ENCODE peak calls at places on chromosomes 2 and 18, in eight cellular contexts. V is natural killer cell, J is MCF 10A, F is A673, P is NB4, H is cardiac muscle cell, C is AG09319, R is astrocyte of the spinal cord. B is an unnamed sample.

GRCh38 chr18:78867131-78867530 is 112.5 kb upstream of the SALL3 start:
- DNase-seq in J (no peak), C (no peak), H (no peak), R (no peak), V (no peak), P (no peak), F (no peak), B (no peak)

GRCh38 chr2:97779141-97779540 is 65.8 kb downstream of the ZAP70 start:
- DNase-seq in H (no peak), J (no peak), P (no peak), C (no peak), R (no peak), V (no peak), F (no peak), B (no peak)

GRCh38 chr2:172119089-172119488 is 16.4 kb upstream of the DLX2 start:
- DNase-seq in H (peak), F (peak), C (no peak), P (no peak), V (no peak), R (peak), J (peak), B (no peak)

GRCh38 chr2:112048887-112049286 is 6.2 kb upstream of the TMEM87B start:
- DNase-seq in F (peak), V (no peak), P (peak), C (peak), R (peak), J (peak), H (peak), B (peak)

GRCh38 chr2:15588329-15588919 is 3.2 kb upstream of the DDX1 start:
- DNase-seq in C (no peak), V (no peak), P (peak), J (peak), R (peak), F (peak), H (peak), B (peak)

GRCh38 chr2:25129901-25130520 is 38.4 kb downstream of the POMC start:
- DNase-seq in J (no peak), C (no peak), V (no peak), H (no peak), F (no peak), R (no peak), P (peak), B (no peak)

GRCh38 chr2:37631698-37632097 is 39.7 kb downstream of the CDC42EP3 start:
- DNase-seq in J (no peak), H (no peak), V (no peak), P (no peak), F (no peak), R (no peak), C (no peak), B (no peak)

GRCh38 chr18:37422116-37422515 is 143.5 kb downstream of the CELF4 start:
- DNase-seq in R (no peak), P (no peak), C (no peak), V (no peak), H (no peak), F (no peak), J (no peak), B (no peak)

GRCh38 chr2:23053580-23053979 is 331.4 kb upstream of the KLHL29 start:
- DNase-seq in V (no peak), R (no peak), C (no peak), P (no peak), J (no peak), H (no peak), F (no peak), B (no peak)

GRCh38 chr2:150856596-150857281 is 369.3 kb upstream of the RND3 start:
- DNase-seq in R (no peak), P (no peak), C (no peak), F (no peak), V (no peak), H (no peak), J (no peak), B (no peak)

GRCh38 chr2:159026170-159026569 is 57.7 kb downstream of the TANC1 start:
- DNase-seq in H (no peak), P (no peak), C (no peak), F (no peak), R (no peak), J (no peak), V (no peak), B (no peak)

GRCh38 chr2:18047896-18048657 is 169.6 kb downstream of the KCNS3 start:
- DNase-seq in C (peak), P (no peak), H (peak), V (no peak), R (no peak), F (peak), J (peak), B (peak)

GRCh38 chr2:158723921-158724802 is 71.0 kb upstream of the DAPL1 start:
- DNase-seq in C (no peak), P (peak), J (peak), R (no peak), V (no peak), F (peak), H (no peak), B (peak)

GRCh38 chr2:60936757-60937156 is 55.4 kb downstream of the REL start:
- DNase-seq in P (no peak), H (peak), J (no peak), V (no peak), R (no peak), F (no peak), C (no peak), B (no peak)

GRCh38 chr18:77763530-77763929 is 513.9 kb downstream of the GALR1 start:
- DNase-seq in H (no peak), V (no peak), J (no peak), C (no peak), R (no peak), F (no peak), P (no peak), B (no peak)

GRCh38 chr2:82875891-82876290 is 1583.2 kb downstream of the SUCLG1 start:
- DNase-seq in V (no peak), F (no peak), H (peak), R (no peak), P (no peak), C (no peak), J (no peak), B (no peak)
- TF ChIP-seq CTCF in V (no peak), F (no peak), H (no peak), R (no peak), P (no peak), C (no peak), J (no peak), B (no peak)

DNA sequence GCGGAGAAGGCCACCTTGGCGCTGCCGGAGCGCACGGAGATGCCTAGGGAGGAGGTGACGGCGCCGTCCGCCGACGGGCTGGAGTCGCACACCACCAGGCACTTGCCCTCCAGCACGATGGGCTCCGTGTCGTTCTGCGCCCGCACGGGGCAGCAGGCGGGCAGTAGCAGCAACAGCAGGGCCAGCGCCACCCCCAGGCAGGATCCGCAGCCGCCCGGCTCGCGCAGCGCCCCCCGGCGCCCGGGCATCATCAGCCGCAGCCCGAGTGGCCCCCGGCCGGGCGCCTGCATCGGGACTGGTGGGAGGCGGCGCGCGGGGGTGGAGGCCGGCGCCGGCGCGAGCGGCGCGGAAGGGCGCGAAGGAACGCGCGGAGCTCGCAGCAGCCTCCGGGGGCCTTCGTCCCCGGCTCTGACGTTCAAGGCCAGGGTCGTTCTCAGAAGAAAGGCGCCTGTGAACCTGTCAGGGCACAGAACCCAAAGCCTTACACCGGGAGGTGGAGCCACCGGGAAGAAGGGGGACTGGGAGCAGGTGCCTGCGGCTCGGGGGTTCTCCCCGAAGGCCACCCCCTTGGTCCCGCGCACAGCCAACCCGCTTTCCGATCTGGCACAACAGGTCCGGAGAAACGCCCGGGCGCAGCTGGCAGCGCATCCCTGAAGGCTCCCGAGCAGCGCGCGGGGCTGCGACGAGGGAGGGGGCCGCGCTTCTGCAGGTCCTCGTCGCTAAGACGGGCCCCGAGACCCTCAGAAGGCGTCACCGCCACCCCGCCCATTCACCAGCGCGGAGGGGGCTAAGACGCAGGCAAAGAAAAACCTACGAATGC is 2.1 kb downstream of the CBLN2 start:
- DNase-seq in R (peak), F (peak), V (no peak), P (no peak), H (no peak), C (no peak), J (no peak), B (no peak)
- TF ChIP-seq CTCF in R (peak), F (peak), V (no peak), P (no peak), H (no peak), C (no peak), J (no peak), B (no peak)

DNA sequence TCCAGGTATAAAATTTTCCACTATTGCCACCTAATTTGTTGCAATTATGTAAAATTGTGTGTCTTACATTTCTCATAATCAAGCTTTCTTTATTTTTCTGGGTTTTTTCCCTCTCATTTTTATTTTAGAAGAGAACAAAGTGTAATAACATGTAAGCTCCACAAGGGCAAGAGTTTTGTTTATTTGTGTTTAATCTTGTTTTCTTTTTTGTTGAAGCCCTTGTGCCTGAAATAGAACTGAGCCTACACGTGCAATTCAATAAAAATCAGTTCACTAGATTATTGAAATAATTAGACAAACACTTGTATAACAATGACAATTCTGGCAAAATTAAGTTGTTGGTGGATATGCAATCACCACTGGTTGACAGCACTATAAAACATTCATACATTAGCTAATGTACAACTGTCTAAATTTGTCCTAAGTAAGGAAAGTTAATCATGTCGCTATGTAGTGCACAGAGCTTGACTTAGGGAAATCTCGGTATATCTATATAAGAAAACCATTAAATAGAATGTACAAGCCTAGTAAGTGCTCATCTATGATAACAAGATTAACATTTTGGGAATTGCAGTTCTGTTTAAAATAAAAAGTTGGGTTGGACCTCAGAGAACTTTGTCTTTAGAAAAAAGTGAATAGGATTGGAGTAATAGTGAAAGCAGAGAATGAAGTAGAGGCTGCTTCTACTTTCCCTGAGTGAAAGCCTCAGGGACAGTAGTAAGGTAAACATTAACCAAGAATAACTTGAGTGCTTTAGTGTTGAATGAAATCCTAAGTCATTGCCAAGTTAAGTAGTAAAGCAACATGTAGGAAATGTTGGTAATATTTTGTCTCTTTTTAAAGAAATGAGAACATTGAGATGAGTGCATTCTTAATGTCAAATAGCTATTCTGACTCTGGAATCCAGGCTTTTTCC is 37.4 kb upstream of the NOL4 start:
- DNase-seq in F (no peak), R (no peak), V (no peak), H (no peak), J (no peak), C (no peak), P (no peak), B (no peak)
- TF ChIP-seq CTCF in F (no peak), R (no peak), V (no peak), H (no peak), J (no peak), C (no peak), P (no peak), B (no peak)

DNA sequence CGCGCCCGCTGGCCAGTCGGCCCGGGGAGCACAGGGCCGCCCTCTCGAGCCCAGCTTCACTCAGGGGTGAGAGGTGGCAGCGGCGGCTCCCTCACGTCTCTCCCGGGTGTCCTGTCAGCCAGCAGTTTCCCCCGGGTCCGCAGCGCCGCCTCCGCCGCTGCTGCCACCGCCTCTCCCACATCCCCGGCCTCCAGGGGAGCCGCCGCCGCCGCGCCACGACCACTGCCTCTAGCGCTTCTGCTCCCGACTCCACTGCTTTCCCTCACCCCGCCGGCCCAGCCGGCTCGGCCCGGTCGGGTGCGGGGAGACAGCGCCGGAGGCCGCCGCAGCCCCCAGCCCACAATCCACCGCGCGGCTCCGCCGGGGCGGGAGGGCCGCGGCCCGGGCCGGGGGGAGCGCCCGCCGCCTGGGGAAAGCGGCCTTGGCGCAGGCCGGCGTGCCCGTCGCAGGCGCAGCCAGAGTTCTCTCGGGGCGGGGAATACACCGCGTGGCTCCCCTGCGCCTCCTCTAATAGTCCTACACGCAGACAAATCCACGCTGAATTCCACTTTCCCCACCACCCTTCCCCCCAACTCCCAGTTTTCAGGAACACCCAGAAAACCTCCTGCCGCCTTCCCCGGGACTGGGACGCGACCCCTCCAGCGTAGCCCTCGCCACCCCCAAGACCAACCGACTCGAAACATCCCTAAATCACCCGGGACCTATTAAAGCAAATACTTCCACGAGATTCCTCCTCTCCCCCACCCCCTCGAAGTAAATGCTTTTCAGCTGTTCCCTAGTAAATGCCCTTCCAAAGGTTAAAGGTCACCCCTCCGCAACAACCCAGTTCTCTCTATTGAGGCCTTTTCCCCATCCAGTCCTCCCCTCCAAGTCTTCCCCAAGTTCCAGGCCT is at the start of gene VPS54:
- DNase-seq in C (no peak), P (peak), V (peak), J (peak), R (peak), H (peak), F (peak), B (peak)
- TF ChIP-seq CTCF in C (no peak), P (no peak), V (no peak), J (no peak), R (no peak), H (no peak), F (peak), B (no peak)

GRCh38 chr2:48126180-48126579 is 219.9 kb upstream of the FBXO11 start:
- DNase-seq in R (no peak), H (peak), J (peak), V (no peak), F (no peak), C (no peak), P (peak), B (no peak)

GRCh38 chr2:48127612-48128191 is 221.4 kb upstream of the FBXO11 start:
- DNase-seq in R (no peak), F (no peak), C (no peak), V (no peak), H (no peak), P (no peak), J (no peak), B (no peak)

GRCh38 chr2:48120759-48121242 is 214.5 kb upstream of the FBXO11 start:
- DNase-seq in H (no peak), C (no peak), J (peak), V (no peak), R (no peak), F (no peak), P (peak), B (no peak)

GRCh38 chr2:48122166-48122565 is 215.9 kb upstream of the FBXO11 start:
- DNase-seq in P (no peak), C (no peak), J (no peak), R (no peak), F (no peak), H (no peak), V (no peak), B (no peak)

GRCh38 chr2:48124592-48124991 is 218.3 kb upstream of the FBXO11 start:
- DNase-seq in H (no peak), J (no peak), C (no peak), P (no peak), F (no peak), R (no peak), V (no peak), B (no peak)
- TF ChIP-seq CTCF in H (no peak), J (no peak), C (no peak), P (no peak), F (no peak), R (no peak), V (no peak), B (no peak)

DNA sequence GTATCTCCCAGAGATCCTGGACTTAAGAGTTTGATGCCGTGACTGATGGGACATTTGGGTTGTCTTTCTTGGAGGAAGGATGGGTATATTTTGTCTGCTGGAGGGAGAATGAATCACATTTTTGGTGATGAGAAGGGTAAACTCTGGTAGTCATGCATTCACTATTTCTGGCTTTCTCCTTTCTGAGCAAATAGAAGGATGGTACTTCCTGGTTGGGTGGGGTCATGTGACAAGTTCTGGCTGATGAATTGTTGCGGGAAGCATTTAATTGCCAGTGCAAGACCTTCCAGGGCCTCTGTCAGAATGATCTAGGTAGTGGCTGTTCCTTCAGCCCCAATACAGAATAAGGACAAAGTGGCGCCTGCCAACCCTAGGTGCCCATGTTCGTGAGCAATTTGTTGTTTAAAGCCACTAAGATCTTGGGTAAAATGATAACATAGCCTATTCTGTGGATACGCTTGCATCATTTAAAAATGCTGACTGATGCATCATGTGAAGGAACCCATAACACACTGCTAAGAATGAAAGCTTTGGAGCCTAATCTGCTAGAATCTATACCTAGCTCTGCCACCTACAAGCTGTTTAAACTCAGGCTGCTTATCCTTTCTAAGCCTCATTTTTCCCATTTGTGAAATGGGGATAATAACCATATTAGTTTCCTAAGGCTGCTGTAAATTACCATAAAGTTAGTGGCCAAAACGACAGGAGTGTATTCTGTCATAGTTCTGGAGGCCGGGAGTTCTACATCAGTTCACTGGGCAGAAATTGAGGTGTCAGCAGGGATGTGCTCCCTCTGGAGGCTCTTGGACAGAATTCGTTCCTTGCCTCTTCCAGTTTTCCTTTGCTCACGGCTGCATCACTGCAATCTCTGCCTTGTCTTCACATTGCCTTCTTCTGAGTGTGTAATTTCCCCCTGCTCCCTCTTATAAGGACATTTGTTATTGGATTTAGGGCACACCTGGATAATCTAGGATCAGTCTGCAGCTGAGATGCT is 281.3 kb downstream of the AGPS start:
- DNase-seq in F (peak), J (peak), R (no peak), C (no peak), H (no peak), V (no peak), P (peak), B (no peak)
- TF ChIP-seq CTCF in F (peak), J (no peak), R (peak), C (peak), H (no peak), V (no peak), P (no peak), B (peak)

B was measured in Calu3.